ENCODE peak calls at places on chromosomes 11 and 22, in eight cellular contexts. T is MM.1S, K is GM23338, A is SK-N-SH, V is HCT116, G is neural progenitor cell, H is OCI-LY7, W is GM23248. F is an unnamed sample.

GRCh38 chr11:134275534-134276395 is at the start of gene GLB1L3:
- DNase-seq in T (peak; percentile 77), K (peak; percentile 74), A (peak; percentile 84), V (no peak), G (peak; percentile 76), H (no peak), W (peak; percentile 60), F (no peak)

GRCh38 chr11:12914401-12914912 is 94.7 kb upstream of the RASSF10 start:
- DNase-seq in T (no peak), K (peak; percentile 91), A (peak; percentile 82), V (no peak), G (peak; percentile 89), H (peak; percentile 6), W (peak; percentile 86), F (peak; percentile 30)

GRCh38 chr11:16912607-16913006 is 101.6 kb downstream of the PLEKHA7 start:
- DNase-seq in T (no peak), K (peak; percentile 30), A (no peak), V (no peak), G (no peak), H (no peak), W (no peak), F (peak; percentile 62)

GRCh38 chr11:9030601-9031000 is 26.8 kb upstream of the NRIP3 start:
- DNase-seq in T (no peak), K (no peak), A (no peak), V (no peak), G (no peak), H (no peak), W (no peak), F (no peak)

GRCh38 chr22:46233231-46233630 is 16.9 kb downstream of the CDPF1 start:
- DNase-seq in T (no peak), K (no peak), A (no peak), V (no peak), G (no peak), H (no peak), W (peak; percentile 16), F (peak; percentile 54)

GRCh38 chr11:55501014-55501413 is 53.3 kb upstream of the OR4C15 start:
- DNase-seq in T (no peak), K (no peak), A (no peak), V (no peak), G (no peak), H (no peak), W (no peak), F (no peak)

GRCh38 chr11:104151404-104152204 is 12.3 kb downstream of the PDGFD start:
- DNase-seq in T (peak; percentile 14), K (no peak), A (no peak), V (peak; percentile 16), G (no peak), H (peak; percentile 38), W (peak; percentile 37), F (peak; percentile 48)

GRCh38 chr11:121671276-121672168 is 218.8 kb upstream of the SORL1-AS1 start:
- DNase-seq in T (no peak), K (no peak), A (peak; percentile 65), V (no peak), G (no peak), H (no peak), W (peak; percentile 14), F (no peak)

GRCh38 chr11:102268083-102268984 is 49.0 kb upstream of the BIRC3 start:
- DNase-seq in T (peak; percentile 92), K (peak; percentile 93), A (peak; percentile 80), V (peak; percentile 92), G (peak; percentile 92), H (peak; percentile 75), W (peak; percentile 73), F (peak; percentile 98)

GRCh38 chr11:93849751-93850584 is 450 bp downstream of the VSTM5 start:
- DNase-seq in T (no peak), K (peak; percentile 66), A (peak; percentile 83), V (no peak), G (peak; percentile 38), H (no peak), W (peak; percentile 56), F (peak; percentile 30)

GRCh38 chr11:68750988-68751325 is 363 bp downstream of the TESMIN start:
- DNase-seq in T (no peak), K (no peak), A (no peak), V (no peak), G (no peak), H (no peak), W (no peak), F (no peak)

GRCh38 chr22:19419464-19420178 is 11.9 kb downstream of the HIRA start:
- DNase-seq in T (peak; percentile 95), K (no peak), A (no peak), V (no peak), G (no peak), H (peak; percentile 89), W (no peak), F (no peak)

GRCh38 chr22:35995772-35996171 is 32.9 kb downstream of the RBFOX2 start:
- DNase-seq in T (no peak), K (no peak), A (no peak), V (no peak), G (no peak), H (no peak), W (peak; percentile 97), F (peak; percentile 37)

GRCh38 chr11:111777094-111778046 is 11.2 kb upstream of the PPP2R1B start:
- DNase-seq in T (peak; percentile 71), K (peak; percentile 82), A (peak; percentile 60), V (peak; percentile 53), G (peak; percentile 78), H (peak; percentile 87), W (peak; percentile 87), F (peak; percentile 81)

GRCh38 chr11:2931771-2932738 is 2.8 kb upstream of the PHLDA2 start:
- DNase-seq in T (no peak), K (no peak), A (peak; percentile 29), V (no peak), G (no peak), H (no peak), W (no peak), F (no peak)

GRCh38 chr22:39456262-39457046 is at the start of gene MGAT3:
- DNase-seq in T (no peak), K (no peak), A (peak; percentile 57), V (no peak), G (no peak), H (no peak), W (peak; percentile 17), F (no peak)

GRCh38 chr11:111911563-111912401 is at the start of gene CRYAB:
- DNase-seq in T (no peak), K (peak; percentile 62), A (no peak), V (no peak), G (peak; percentile 34), H (no peak), W (peak; percentile 98), F (peak; percentile 61)

GRCh38 chr11:94639901-94640721 is 72.9 kb downstream of the PIWIL4 start:
- DNase-seq in T (no peak), K (no peak), A (no peak), V (peak; percentile 53), G (no peak), H (no peak), W (no peak), F (no peak)

GRCh38 chr11:567036-567628 is 6.4 kb downstream of the RASSF7 start:
- DNase-seq in T (peak; percentile 5), K (no peak), A (no peak), V (no peak), G (no peak), H (no peak), W (no peak), F (no peak)
- H3K4me3 ChIP-seq in T (peak overlapping the region; percentile 72), K (peak overlapping the region; percentile 59), A (peak overlapping the region; percentile 88), V (peak overlapping the region; percentile 75), G (peak overlapping the region; percentile 90), H (peak overlapping the region; percentile 84), W (peak overlapping the region; percentile 83), F (peak overlapping the region; percentile 80)

GRCh38 chr22:17390087-17390486 is 20.8 kb downstream of the CECR2 start:
- DNase-seq in T (no peak), K (no peak), A (no peak), V (no peak), G (no peak), H (no peak), W (no peak), F (no peak)
- TF ChIP-seq EZH2phosphoT487 in T (no peak), K (no peak), A (no peak), V (no peak), G (no peak), H (no peak), W (no peak), F (no peak)

DNA sequence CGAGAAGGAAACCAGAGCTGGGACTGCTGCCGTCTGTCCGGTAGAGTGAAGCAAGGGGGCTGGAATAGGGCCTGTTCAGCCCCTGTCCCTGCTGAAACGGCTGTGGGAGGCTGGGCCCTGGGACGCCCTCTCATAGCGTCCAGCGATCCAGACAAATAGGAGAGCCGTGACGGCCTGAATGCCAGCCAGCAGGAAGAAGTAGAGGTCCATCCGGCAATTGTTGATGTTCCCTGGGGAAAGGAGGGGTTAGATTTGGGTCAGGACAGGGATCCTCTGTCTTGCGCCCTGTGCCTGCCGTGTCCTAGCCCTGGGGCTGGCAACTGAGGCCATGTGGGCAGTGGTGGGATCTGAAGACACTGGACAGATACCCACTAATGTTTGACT is 12.9 kb downstream of the TMEM132A start:
- DNase-seq in T (no peak), K (no peak), A (no peak), V (no peak), G (no peak), H (no peak), W (no peak), F (no peak)
- H3K4me1 ChIP-seq in T (no peaks in the 10 kb centered on the region), K (no peaks in the 10 kb centered on the region), A (peaks cover 2% of the 10 kb centered on the region), V (no peaks in the 10 kb centered on the region), G (peaks cover 7% of the 10 kb centered on the region), H (peaks cover 31% of the 10 kb centered on the region), W (no peaks in the 10 kb centered on the region), F (no peaks in the 10 kb centered on the region)

GRCh38 chr22:26887916-26888315 is 230.5 kb downstream of the MIAT start:
- DNase-seq in T (no peak), K (no peak), A (no peak), V (no peak), G (no peak), H (no peak), W (peak; percentile 26), F (no peak)

GRCh38 chr22:26887456-26887855 is 230.1 kb downstream of the MIAT start:
- DNase-seq in T (no peak), K (peak; percentile 56), A (no peak), V (no peak), G (peak; percentile 22), H (no peak), W (peak; percentile 89), F (no peak)

GRCh38 chr22:26884921-26885320 is 227.5 kb downstream of the MIAT start:
- DNase-seq in T (no peak), K (no peak), A (no peak), V (no peak), G (no peak), H (no peak), W (no peak), F (no peak)

GRCh38 chr22:26885441-26886261 is 228.3 kb downstream of the MIAT start:
- DNase-seq in T (no peak), K (no peak), A (no peak), V (no peak), G (no peak), H (no peak), W (no peak), F (no peak)

DNA sequence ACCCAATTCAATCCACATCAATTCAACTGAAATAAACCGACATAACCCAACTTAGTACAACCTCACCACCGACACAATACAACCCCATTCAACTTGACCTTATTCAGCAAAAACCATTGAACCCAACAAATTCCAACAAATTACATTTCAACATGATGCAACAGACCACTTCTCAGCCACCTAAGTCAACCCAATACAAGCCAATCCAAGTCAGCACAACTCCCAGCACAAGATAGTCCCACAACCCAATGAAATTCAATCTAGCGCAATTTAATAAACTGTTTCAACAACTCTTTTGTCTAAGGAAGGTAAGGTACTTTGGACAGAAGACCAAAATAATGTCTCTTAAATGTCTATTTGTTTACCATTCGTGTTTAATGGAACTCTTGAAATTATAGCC is 226.0 kb downstream of the MIAT start:
- DNase-seq in T (no peak), K (no peak), A (no peak), V (no peak), G (no peak), H (no peak), W (no peak), F (no peak)
- H3K4me3 ChIP-seq in T (no peak overlapping the region), K (no peak overlapping the region), A (no peak overlapping the region), V (no peak overlapping the region), G (no peak overlapping the region), H (no peak overlapping the region), W (no peak overlapping the region), F (no peak overlapping the region)